ENCODE peak calls at places on chromosomes 13 and 19, in nine cellular contexts. One of them, this sample, is unnamed.

GRCh38 chr13:44902793-44903192 is 86.5 kb downstream of the NUFIP1 start:
- DNase-seq in CD4-positive, alpha-beta T cell: no peak
- DNase-seq in progenitor cell of endocrine pancreas: no peak
- DNase-seq in astrocyte of the cerebellum: no peak
- DNase-seq in ovary: no peak
- DNase-seq in AG04450: no peak
- DNase-seq in GM06990: no peak
- DNase-seq in AG10803: no peak
- DNase-seq in lower lobe of right lung: no peak
- DNase-seq in this sample: no peak

GRCh38 chr13:114088234-114088633 is 44.2 kb downstream of the RASA3 start:
- DNase-seq in CD4-positive, alpha-beta T cell: no peak
- DNase-seq in progenitor cell of endocrine pancreas: no peak
- DNase-seq in astrocyte of the cerebellum: no peak
- DNase-seq in ovary: no peak
- DNase-seq in AG04450: no peak
- DNase-seq in GM06990: no peak
- DNase-seq in AG10803: no peak
- DNase-seq in lower lobe of right lung: no peak
- DNase-seq in this sample: no peak

GRCh38 chr19:590396-590745 is 690 bp downstream of the HCN2 start:
- DNase-seq in CD4-positive, alpha-beta T cell: peak
- DNase-seq in progenitor cell of endocrine pancreas: no peak
- DNase-seq in astrocyte of the cerebellum: no peak
- DNase-seq in ovary: no peak
- DNase-seq in AG04450: no peak
- DNase-seq in GM06990: no peak
- DNase-seq in AG10803: no peak
- DNase-seq in lower lobe of right lung: no peak
- DNase-seq in this sample: peak

GRCh38 chr19:30664358-30665058 is 292.3 kb downstream of the ZNF536 start:
- DNase-seq in CD4-positive, alpha-beta T cell: no peak
- DNase-seq in progenitor cell of endocrine pancreas: no peak
- DNase-seq in astrocyte of the cerebellum: no peak
- DNase-seq in ovary: no peak
- DNase-seq in AG04450: no peak
- DNase-seq in GM06990: no peak
- DNase-seq in AG10803: peak
- DNase-seq in lower lobe of right lung: no peak
- DNase-seq in this sample: peak

GRCh38 chr13:48233097-48233885 is at the start of gene ITM2B:
- DNase-seq in CD4-positive, alpha-beta T cell: peak
- DNase-seq in progenitor cell of endocrine pancreas: peak
- DNase-seq in astrocyte of the cerebellum: no peak
- DNase-seq in ovary: peak
- DNase-seq in AG04450: no peak
- DNase-seq in GM06990: peak
- DNase-seq in AG10803: peak
- DNase-seq in lower lobe of right lung: peak
- DNase-seq in this sample: peak

GRCh38 chr19:958967-959685 is 25.0 kb upstream of the WDR18 start:
- DNase-seq in CD4-positive, alpha-beta T cell: no peak
- DNase-seq in progenitor cell of endocrine pancreas: no peak
- DNase-seq in astrocyte of the cerebellum: no peak
- DNase-seq in ovary: no peak
- DNase-seq in AG04450: no peak
- DNase-seq in GM06990: no peak
- DNase-seq in AG10803: no peak
- DNase-seq in lower lobe of right lung: no peak
- DNase-seq in this sample: no peak

GRCh38 chr19:45443462-45444317 is 20.0 kb upstream of the ERCC1 start:
- DNase-seq in CD4-positive, alpha-beta T cell: peak
- DNase-seq in progenitor cell of endocrine pancreas: peak
- DNase-seq in astrocyte of the cerebellum: peak
- DNase-seq in ovary: peak
- DNase-seq in AG04450: no peak
- DNase-seq in GM06990: peak
- DNase-seq in AG10803: peak
- DNase-seq in lower lobe of right lung: peak
- DNase-seq in this sample: peak

GRCh38 chr19:664913-665443 is 2.0 kb upstream of the RNF126 start:
- DNase-seq in CD4-positive, alpha-beta T cell: peak
- DNase-seq in progenitor cell of endocrine pancreas: peak
- DNase-seq in astrocyte of the cerebellum: peak
- DNase-seq in ovary: peak
- DNase-seq in AG04450: peak
- DNase-seq in GM06990: peak
- DNase-seq in AG10803: peak
- DNase-seq in lower lobe of right lung: peak
- DNase-seq in this sample: peak

GRCh38 chr19:48656840-48657474 is 11.0 kb upstream of the CA11 start:
- DNase-seq in CD4-positive, alpha-beta T cell: no peak
- DNase-seq in progenitor cell of endocrine pancreas: no peak
- DNase-seq in astrocyte of the cerebellum: peak
- DNase-seq in ovary: no peak
- DNase-seq in AG04450: peak
- DNase-seq in GM06990: no peak
- DNase-seq in AG10803: peak
- DNase-seq in lower lobe of right lung: no peak
- DNase-seq in this sample: peak

GRCh38 chr19:48511800-48512503 is at the start of gene LMTK3:
- DNase-seq in CD4-positive, alpha-beta T cell: peak
- DNase-seq in progenitor cell of endocrine pancreas: no peak
- DNase-seq in astrocyte of the cerebellum: no peak
- DNase-seq in ovary: no peak
- DNase-seq in AG04450: no peak
- DNase-seq in GM06990: peak
- DNase-seq in AG10803: no peak
- DNase-seq in lower lobe of right lung: peak
- DNase-seq in this sample: peak

GRCh38 chr13:37495046-37495445 is 103.5 kb downstream of the POSTN start:
- DNase-seq in CD4-positive, alpha-beta T cell: no peak
- DNase-seq in progenitor cell of endocrine pancreas: no peak
- DNase-seq in astrocyte of the cerebellum: no peak
- DNase-seq in ovary: no peak
- DNase-seq in AG04450: no peak
- DNase-seq in GM06990: no peak
- DNase-seq in AG10803: peak
- DNase-seq in lower lobe of right lung: no peak
- DNase-seq in this sample: peak

GRCh38 chr13:111046590-111047141 is 68.4 kb upstream of the ARHGEF7 start:
- DNase-seq in CD4-positive, alpha-beta T cell: no peak
- DNase-seq in progenitor cell of endocrine pancreas: no peak
- DNase-seq in astrocyte of the cerebellum: no peak
- DNase-seq in ovary: no peak
- DNase-seq in AG04450: peak
- DNase-seq in GM06990: no peak
- DNase-seq in AG10803: peak
- DNase-seq in lower lobe of right lung: no peak
- DNase-seq in this sample: peak

GRCh38 chr19:50649433-50650391 is at the start of gene C19orf81:
- DNase-seq in CD4-positive, alpha-beta T cell: no peak
- DNase-seq in progenitor cell of endocrine pancreas: no peak
- DNase-seq in astrocyte of the cerebellum: no peak
- DNase-seq in ovary: no peak
- DNase-seq in AG04450: no peak
- DNase-seq in GM06990: no peak
- DNase-seq in AG10803: no peak
- DNase-seq in lower lobe of right lung: no peak
- DNase-seq in this sample: peak

GRCh38 chr19:44867578-44867977 is 21.5 kb downstream of the NECTIN2 start:
- DNase-seq in CD4-positive, alpha-beta T cell: no peak
- DNase-seq in progenitor cell of endocrine pancreas: no peak
- DNase-seq in astrocyte of the cerebellum: no peak
- DNase-seq in ovary: no peak
- DNase-seq in AG04450: no peak
- DNase-seq in GM06990: no peak
- DNase-seq in AG10803: no peak
- DNase-seq in lower lobe of right lung: no peak
- DNase-seq in this sample: no peak

GRCh38 chr13:32824671-32825070 is 191.6 kb upstream of the KL start:
- DNase-seq in CD4-positive, alpha-beta T cell: no peak
- DNase-seq in progenitor cell of endocrine pancreas: no peak
- DNase-seq in astrocyte of the cerebellum: peak
- DNase-seq in ovary: no peak
- DNase-seq in AG04450: peak
- DNase-seq in GM06990: no peak
- DNase-seq in AG10803: peak
- DNase-seq in lower lobe of right lung: no peak
- DNase-seq in this sample: peak

GRCh38 chr13:31885994-31886393 is 145.6 kb upstream of the FRY start:
- DNase-seq in CD4-positive, alpha-beta T cell: no peak
- DNase-seq in progenitor cell of endocrine pancreas: no peak
- DNase-seq in astrocyte of the cerebellum: no peak
- DNase-seq in ovary: no peak
- DNase-seq in AG04450: no peak
- DNase-seq in GM06990: no peak
- DNase-seq in AG10803: peak
- DNase-seq in lower lobe of right lung: no peak
- DNase-seq in this sample: no peak

DNA sequence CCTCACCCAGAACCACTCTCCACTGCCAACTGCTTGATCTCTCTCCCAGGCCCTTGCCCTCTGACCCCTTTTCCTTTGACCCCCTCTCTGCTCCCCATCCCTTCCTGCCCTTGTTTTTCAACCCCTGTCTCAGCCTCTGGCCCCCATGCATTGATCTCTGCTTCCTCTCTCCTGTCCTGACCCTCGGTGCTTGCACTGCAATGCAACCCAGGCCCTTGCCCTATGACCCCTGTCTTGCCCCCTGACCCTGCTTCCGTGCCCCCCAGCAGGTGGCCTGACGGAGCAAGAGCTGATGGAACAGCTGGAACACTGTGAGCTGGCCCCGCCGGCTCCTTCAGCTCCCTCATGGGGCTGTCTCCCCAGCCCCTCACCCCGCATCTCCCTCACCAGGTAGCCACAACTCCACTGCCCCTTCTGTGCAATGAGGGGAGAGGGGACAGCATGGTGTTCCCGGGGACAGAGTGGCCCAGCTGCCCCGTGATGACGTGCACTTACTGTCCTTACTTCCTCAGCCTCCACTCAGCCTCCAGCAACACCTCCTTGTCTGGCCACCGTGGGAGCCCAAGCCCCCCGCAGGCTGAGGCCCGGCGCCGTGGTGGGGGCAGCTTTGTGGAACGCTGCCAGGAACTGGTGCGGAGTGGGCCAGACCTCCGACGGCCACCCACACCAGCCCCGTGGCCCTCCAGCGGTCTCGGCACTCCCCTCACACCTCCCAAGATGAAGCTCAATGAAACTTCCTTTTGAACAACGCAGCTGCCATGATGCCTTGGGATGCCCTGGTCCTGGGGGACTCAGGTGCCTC is 10.5 kb upstream of the LTBP4 start:
- DNase-seq in CD4-positive, alpha-beta T cell: no peak
- DNase-seq in progenitor cell of endocrine pancreas: no peak
- DNase-seq in astrocyte of the cerebellum: no peak
- DNase-seq in ovary: no peak
- DNase-seq in AG04450: no peak
- DNase-seq in GM06990: no peak
- DNase-seq in AG10803: no peak
- DNase-seq in lower lobe of right lung: no peak
- DNase-seq in this sample: no peak
- TF ChIP-seq CTCF in CD4-positive, alpha-beta T cell: no peak
- TF ChIP-seq CTCF in progenitor cell of endocrine pancreas: no peak
- TF ChIP-seq CTCF in astrocyte of the cerebellum: no peak
- TF ChIP-seq CTCF in ovary: no peak
- TF ChIP-seq CTCF in AG04450: no peak
- TF ChIP-seq CTCF in GM06990: no peak
- TF ChIP-seq CTCF in AG10803: no peak
- TF ChIP-seq CTCF in lower lobe of right lung: no peak
- TF ChIP-seq CTCF in this sample: no peak

GRCh38 chr19:20165971-20166592 is 932 bp upstream of the ZNF486 start:
- DNase-seq in CD4-positive, alpha-beta T cell: no peak
- DNase-seq in progenitor cell of endocrine pancreas: no peak
- DNase-seq in astrocyte of the cerebellum: no peak
- DNase-seq in ovary: no peak
- DNase-seq in AG04450: no peak
- DNase-seq in GM06990: no peak
- DNase-seq in AG10803: no peak
- DNase-seq in lower lobe of right lung: no peak
- DNase-seq in this sample: no peak

GRCh38 chr19:20167020-20167644 is at the start of gene ZNF486:
- DNase-seq in CD4-positive, alpha-beta T cell: peak
- DNase-seq in progenitor cell of endocrine pancreas: peak
- DNase-seq in astrocyte of the cerebellum: peak
- DNase-seq in ovary: peak
- DNase-seq in AG04450: peak
- DNase-seq in GM06990: peak
- DNase-seq in AG10803: peak
- DNase-seq in lower lobe of right lung: peak
- DNase-seq in this sample: peak

GRCh38 chr19:20171285-20171684 is 4.3 kb downstream of the ZNF486 start:
- DNase-seq in CD4-positive, alpha-beta T cell: no peak
- DNase-seq in progenitor cell of endocrine pancreas: no peak
- DNase-seq in astrocyte of the cerebellum: no peak
- DNase-seq in ovary: no peak
- DNase-seq in AG04450: no peak
- DNase-seq in GM06990: no peak
- DNase-seq in AG10803: no peak
- DNase-seq in lower lobe of right lung: no peak
- DNase-seq in this sample: no peak
- TF ChIP-seq CTCF in CD4-positive, alpha-beta T cell: no peak
- TF ChIP-seq CTCF in progenitor cell of endocrine pancreas: no peak
- TF ChIP-seq CTCF in astrocyte of the cerebellum: no peak
- TF ChIP-seq CTCF in ovary: no peak
- TF ChIP-seq CTCF in AG04450: no peak
- TF ChIP-seq CTCF in GM06990: no peak
- TF ChIP-seq CTCF in AG10803: no peak
- TF ChIP-seq CTCF in lower lobe of right lung: no peak
- TF ChIP-seq CTCF in this sample: no peak

GRCh38 chr13:43405457-43405856 is 381.3 kb downstream of the ENOX1 start:
- DNase-seq in CD4-positive, alpha-beta T cell: no peak
- DNase-seq in progenitor cell of endocrine pancreas: no peak
- DNase-seq in astrocyte of the cerebellum: peak
- DNase-seq in ovary: no peak
- DNase-seq in AG04450: peak
- DNase-seq in GM06990: no peak
- DNase-seq in AG10803: peak
- DNase-seq in lower lobe of right lung: no peak
- DNase-seq in this sample: peak
- TF ChIP-seq CTCF in CD4-positive, alpha-beta T cell: no peak
- TF ChIP-seq CTCF in progenitor cell of endocrine pancreas: no peak
- TF ChIP-seq CTCF in astrocyte of the cerebellum: no peak
- TF ChIP-seq CTCF in ovary: no peak
- TF ChIP-seq CTCF in AG04450: peak
- TF ChIP-seq CTCF in GM06990: no peak
- TF ChIP-seq CTCF in AG10803: no peak
- TF ChIP-seq CTCF in lower lobe of right lung: no peak
- TF ChIP-seq CTCF in this sample: no peak

DNA sequence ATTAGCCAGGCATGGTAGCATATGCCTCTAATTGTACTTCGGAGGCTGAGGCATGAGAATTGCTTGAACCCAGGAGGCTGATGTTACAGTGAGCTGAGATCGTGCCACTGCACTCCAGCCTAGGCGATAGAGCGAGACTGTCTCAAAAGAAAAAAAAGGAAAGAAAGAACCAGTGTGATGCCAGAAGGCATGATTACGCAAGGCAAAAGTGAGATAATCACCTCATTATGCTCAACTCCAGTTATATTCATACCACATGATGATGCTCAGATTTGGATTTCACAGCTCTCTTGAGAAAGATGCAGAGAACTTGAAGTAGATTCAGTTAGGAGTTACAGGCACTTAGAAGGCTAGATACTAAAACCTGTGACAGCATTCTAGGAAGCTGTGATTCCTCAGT is 21.8 kb downstream of the RCBTB1 start:
- DNase-seq in CD4-positive, alpha-beta T cell: no peak
- DNase-seq in progenitor cell of endocrine pancreas: no peak
- DNase-seq in astrocyte of the cerebellum: no peak
- DNase-seq in ovary: no peak
- DNase-seq in AG04450: no peak
- DNase-seq in GM06990: no peak
- DNase-seq in AG10803: peak
- DNase-seq in lower lobe of right lung: no peak
- DNase-seq in this sample: peak
- TF ChIP-seq CTCF in CD4-positive, alpha-beta T cell: no peak
- TF ChIP-seq CTCF in progenitor cell of endocrine pancreas: no peak
- TF ChIP-seq CTCF in astrocyte of the cerebellum: no peak
- TF ChIP-seq CTCF in ovary: no peak
- TF ChIP-seq CTCF in AG04450: no peak
- TF ChIP-seq CTCF in GM06990: no peak
- TF ChIP-seq CTCF in AG10803: no peak
- TF ChIP-seq CTCF in lower lobe of right lung: no peak
- TF ChIP-seq CTCF in this sample: no peak

This sample was measured in cardiac fibroblast.